ENCODE peak calls at places on chromosomes 12 and 14, in eight cellular contexts. One of them, this sample, is unnamed.

GRCh38 chr12:89821901-89822300 is 113.3 kb upstream of the ATP2B1 start:
- DNase-seq in astrocyte of the spinal cord: no peak
- DNase-seq in cardiac muscle cell: no peak
- DNase-seq in neural progenitor cell: no peak
- DNase-seq in neural crest cell: no peak
- DNase-seq in lower leg skin: no peak
- DNase-seq in endothelial cell of umbilical vein: no peak
- DNase-seq in cardiac fibroblast: no peak
- DNase-seq in this sample: peak

GRCh38 chr14:66078031-66078430 is 408.1 kb upstream of the CCDC196 start:
- DNase-seq in astrocyte of the spinal cord: no peak
- DNase-seq in cardiac muscle cell: no peak
- DNase-seq in neural progenitor cell: no peak
- DNase-seq in neural crest cell: no peak
- DNase-seq in lower leg skin: no peak
- DNase-seq in endothelial cell of umbilical vein: peak
- DNase-seq in cardiac fibroblast: peak
- DNase-seq in this sample: no peak

GRCh38 chr12:74449872-74450271 is 87.8 kb upstream of the ATXN7L3B start:
- DNase-seq in astrocyte of the spinal cord: peak
- DNase-seq in cardiac muscle cell: no peak
- DNase-seq in neural progenitor cell: no peak
- DNase-seq in neural crest cell: no peak
- DNase-seq in lower leg skin: no peak
- DNase-seq in endothelial cell of umbilical vein: no peak
- DNase-seq in cardiac fibroblast: no peak
- DNase-seq in this sample: peak

GRCh38 chr14:93878251-93878650 is 48.9 kb upstream of the FAM181A start:
- DNase-seq in astrocyte of the spinal cord: no peak
- DNase-seq in cardiac muscle cell: no peak
- DNase-seq in neural progenitor cell: no peak
- DNase-seq in neural crest cell: no peak
- DNase-seq in lower leg skin: no peak
- DNase-seq in endothelial cell of umbilical vein: no peak
- DNase-seq in cardiac fibroblast: no peak
- DNase-seq in this sample: no peak

GRCh38 chr12:108826115-108826806 is 31.1 kb downstream of the SSH1 start:
- DNase-seq in astrocyte of the spinal cord: peak
- DNase-seq in cardiac muscle cell: no peak
- DNase-seq in neural progenitor cell: no peak
- DNase-seq in neural crest cell: no peak
- DNase-seq in lower leg skin: no peak
- DNase-seq in endothelial cell of umbilical vein: peak
- DNase-seq in cardiac fibroblast: peak
- DNase-seq in this sample: no peak

GRCh38 chr12:20701106-20701505 is 6.0 kb downstream of the SLCO1C1 start:
- DNase-seq in astrocyte of the spinal cord: no peak
- DNase-seq in cardiac muscle cell: no peak
- DNase-seq in neural progenitor cell: no peak
- DNase-seq in neural crest cell: no peak
- DNase-seq in lower leg skin: no peak
- DNase-seq in endothelial cell of umbilical vein: no peak
- DNase-seq in cardiac fibroblast: no peak
- DNase-seq in this sample: no peak

GRCh38 chr14:102983496-102983895 is 61.0 kb downstream of the AMN start:
- DNase-seq in astrocyte of the spinal cord: no peak
- DNase-seq in cardiac muscle cell: no peak
- DNase-seq in neural progenitor cell: no peak
- DNase-seq in neural crest cell: no peak
- DNase-seq in lower leg skin: no peak
- DNase-seq in endothelial cell of umbilical vein: no peak
- DNase-seq in cardiac fibroblast: no peak
- DNase-seq in this sample: no peak

GRCh38 chr12:106962291-106962690 is 6.6 kb downstream of the TMEM263 start:
- DNase-seq in astrocyte of the spinal cord: no peak
- DNase-seq in cardiac muscle cell: no peak
- DNase-seq in neural progenitor cell: no peak
- DNase-seq in neural crest cell: no peak
- DNase-seq in lower leg skin: no peak
- DNase-seq in endothelial cell of umbilical vein: no peak
- DNase-seq in cardiac fibroblast: no peak
- DNase-seq in this sample: no peak

GRCh38 chr12:8033153-8034044 is 883 bp downstream of the FOXJ2 start:
- DNase-seq in astrocyte of the spinal cord: peak
- DNase-seq in cardiac muscle cell: peak
- DNase-seq in neural progenitor cell: peak
- DNase-seq in neural crest cell: no peak
- DNase-seq in lower leg skin: peak
- DNase-seq in endothelial cell of umbilical vein: peak
- DNase-seq in cardiac fibroblast: peak
- DNase-seq in this sample: peak

GRCh38 chr12:23699031-23699430 is 250.4 kb downstream of the SOX5 start:
- DNase-seq in astrocyte of the spinal cord: no peak
- DNase-seq in cardiac muscle cell: no peak
- DNase-seq in neural progenitor cell: no peak
- DNase-seq in neural crest cell: no peak
- DNase-seq in lower leg skin: no peak
- DNase-seq in endothelial cell of umbilical vein: no peak
- DNase-seq in cardiac fibroblast: no peak
- DNase-seq in this sample: no peak

GRCh38 chr14:21965042-21965441 is 291.4 kb upstream of the OR4E1 start:
- DNase-seq in astrocyte of the spinal cord: no peak
- DNase-seq in cardiac muscle cell: no peak
- DNase-seq in neural progenitor cell: no peak
- DNase-seq in neural crest cell: no peak
- DNase-seq in lower leg skin: no peak
- DNase-seq in endothelial cell of umbilical vein: no peak
- DNase-seq in cardiac fibroblast: no peak
- DNase-seq in this sample: no peak

GRCh38 chr12:107368586-107368985 is 275.2 kb upstream of the CRY1 start:
- DNase-seq in astrocyte of the spinal cord: no peak
- DNase-seq in cardiac muscle cell: no peak
- DNase-seq in neural progenitor cell: no peak
- DNase-seq in neural crest cell: no peak
- DNase-seq in lower leg skin: no peak
- DNase-seq in endothelial cell of umbilical vein: no peak
- DNase-seq in cardiac fibroblast: no peak
- DNase-seq in this sample: no peak

GRCh38 chr14:103868242-103868897 is 21.0 kb upstream of the PPP1R13B start:
- DNase-seq in astrocyte of the spinal cord: no peak
- DNase-seq in cardiac muscle cell: no peak
- DNase-seq in neural progenitor cell: no peak
- DNase-seq in neural crest cell: no peak
- DNase-seq in lower leg skin: no peak
- DNase-seq in endothelial cell of umbilical vein: no peak
- DNase-seq in cardiac fibroblast: no peak
- DNase-seq in this sample: peak

DNA sequence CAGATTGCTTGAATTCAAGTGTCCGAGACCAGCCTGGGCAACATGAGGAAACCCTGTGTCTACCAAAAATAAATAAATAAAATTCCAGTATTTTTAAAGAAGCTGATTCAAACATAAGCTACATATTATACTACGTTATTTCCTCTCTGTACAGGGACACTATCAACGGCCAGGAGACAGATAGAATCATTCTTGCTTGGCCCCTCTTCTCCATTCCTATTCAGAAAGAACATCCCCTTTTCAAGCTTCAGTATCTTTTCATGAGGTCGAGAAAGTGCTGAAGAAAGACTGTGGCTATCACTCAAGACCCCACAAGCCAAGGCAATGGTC is 314 bp upstream of the DHRS7 start:
- DNase-seq in astrocyte of the spinal cord: no peak
- DNase-seq in cardiac muscle cell: no peak
- DNase-seq in neural progenitor cell: no peak
- DNase-seq in neural crest cell: no peak
- DNase-seq in lower leg skin: no peak
- DNase-seq in endothelial cell of umbilical vein: no peak
- DNase-seq in cardiac fibroblast: no peak
- DNase-seq in this sample: no peak
- TF ChIP-seq CTCF in astrocyte of the spinal cord: no peak
- TF ChIP-seq CTCF in cardiac muscle cell: no peak
- TF ChIP-seq CTCF in neural progenitor cell: no peak
- TF ChIP-seq CTCF in neural crest cell: no peak
- TF ChIP-seq CTCF in lower leg skin: no peak
- TF ChIP-seq CTCF in endothelial cell of umbilical vein: no peak
- TF ChIP-seq CTCF in cardiac fibroblast: no peak
- TF ChIP-seq CTCF in this sample: no peak

DNA sequence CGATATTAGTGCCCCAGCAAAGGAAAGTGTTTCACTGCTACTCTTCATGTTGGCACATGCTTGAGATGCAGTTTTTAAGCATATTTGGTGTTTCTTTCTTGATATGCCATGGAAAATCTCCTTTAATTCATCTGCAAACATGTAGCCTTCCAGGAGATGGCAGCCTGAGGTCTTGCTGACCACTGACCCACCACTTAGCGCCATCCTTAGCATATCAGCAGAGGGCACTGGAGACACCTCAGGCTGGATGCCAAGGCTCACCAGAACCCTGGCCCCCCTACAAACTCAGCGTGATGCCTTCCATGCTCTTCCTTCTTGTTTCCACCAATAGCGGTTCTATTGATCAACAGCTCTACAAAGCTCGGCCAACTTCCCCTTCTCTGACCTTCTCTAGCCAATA is 209.9 kb downstream of the SLC15A4 start:
- DNase-seq in astrocyte of the spinal cord: no peak
- DNase-seq in cardiac muscle cell: no peak
- DNase-seq in neural progenitor cell: peak
- DNase-seq in neural crest cell: no peak
- DNase-seq in lower leg skin: peak
- DNase-seq in endothelial cell of umbilical vein: no peak
- DNase-seq in cardiac fibroblast: no peak
- DNase-seq in this sample: no peak
- TF ChIP-seq CTCF in astrocyte of the spinal cord: no peak
- TF ChIP-seq CTCF in cardiac muscle cell: no peak
- TF ChIP-seq CTCF in neural progenitor cell: peak
- TF ChIP-seq CTCF in neural crest cell: no peak
- TF ChIP-seq CTCF in lower leg skin: no peak
- TF ChIP-seq CTCF in endothelial cell of umbilical vein: no peak
- TF ChIP-seq CTCF in cardiac fibroblast: no peak
- TF ChIP-seq CTCF in this sample: no peak

DNA sequence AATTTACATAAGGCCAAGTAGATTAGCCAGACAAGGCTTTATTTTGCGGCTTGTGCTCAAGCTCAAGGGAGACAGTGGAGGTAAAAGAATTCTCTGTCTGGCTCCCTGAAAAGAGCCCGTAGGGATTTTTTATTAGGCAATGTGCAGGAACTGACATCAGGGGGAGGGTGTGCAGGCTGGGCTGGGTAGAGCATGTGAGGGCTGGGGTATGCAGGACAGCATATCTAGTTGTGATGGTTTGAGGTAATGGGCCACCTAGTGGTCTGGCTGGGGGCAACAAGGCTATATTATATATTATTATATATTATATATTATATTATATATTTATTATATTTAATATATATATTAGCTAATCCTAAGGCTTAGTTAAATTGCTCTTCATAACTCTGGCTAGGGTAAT is 102.1 kb downstream of the TMEM117 start:
- DNase-seq in astrocyte of the spinal cord: no peak
- DNase-seq in cardiac muscle cell: peak
- DNase-seq in neural progenitor cell: no peak
- DNase-seq in neural crest cell: no peak
- DNase-seq in lower leg skin: no peak
- DNase-seq in endothelial cell of umbilical vein: peak
- DNase-seq in cardiac fibroblast: peak
- DNase-seq in this sample: peak
- TF ChIP-seq CTCF in astrocyte of the spinal cord: peak
- TF ChIP-seq CTCF in cardiac muscle cell: peak
- TF ChIP-seq CTCF in neural progenitor cell: peak
- TF ChIP-seq CTCF in neural crest cell: peak
- TF ChIP-seq CTCF in lower leg skin: no peak
- TF ChIP-seq CTCF in endothelial cell of umbilical vein: peak
- TF ChIP-seq CTCF in cardiac fibroblast: peak
- TF ChIP-seq CTCF in this sample: no peak

DNA sequence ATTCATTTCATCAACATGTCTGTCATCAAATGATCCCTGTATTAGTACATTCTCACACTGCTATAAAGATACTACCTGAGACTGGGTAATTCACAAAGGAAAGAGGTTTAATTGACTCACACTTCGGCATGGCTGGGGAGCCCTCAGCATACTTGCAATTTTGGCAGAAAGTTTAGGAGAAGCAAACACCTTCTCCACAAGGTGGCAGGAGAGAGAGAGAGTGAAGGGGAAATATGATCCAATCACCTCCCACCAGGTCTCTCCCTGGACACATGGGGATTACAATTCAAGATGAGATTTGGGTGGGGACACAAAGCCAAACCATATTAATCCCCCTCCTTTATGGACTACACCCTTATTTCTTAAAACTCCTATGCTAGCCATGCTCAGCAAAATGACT is 932.2 kb downstream of the FLRT2 start:
- DNase-seq in astrocyte of the spinal cord: peak
- DNase-seq in cardiac muscle cell: peak
- DNase-seq in neural progenitor cell: peak
- DNase-seq in neural crest cell: no peak
- DNase-seq in lower leg skin: no peak
- DNase-seq in endothelial cell of umbilical vein: no peak
- DNase-seq in cardiac fibroblast: peak
- DNase-seq in this sample: peak
- TF ChIP-seq CTCF in astrocyte of the spinal cord: peak
- TF ChIP-seq CTCF in cardiac muscle cell: peak
- TF ChIP-seq CTCF in neural progenitor cell: peak
- TF ChIP-seq CTCF in neural crest cell: peak
- TF ChIP-seq CTCF in lower leg skin: no peak
- TF ChIP-seq CTCF in endothelial cell of umbilical vein: no peak
- TF ChIP-seq CTCF in cardiac fibroblast: peak
- TF ChIP-seq CTCF in this sample: peak

This sample was measured in epithelial cell of esophagus.